ENCODE peak calls at places on chromosomes 7 and 10, in nine cellular contexts. One of them, this sample, is unnamed.

GRCh38 chr10:15725603-15726002 is 5.9 kb upstream of the ITGA8 start:
- DNase-seq in lower lobe of right lung: no peak
- DNase-seq in CD8-positive, alpha-beta T cell: no peak
- DNase-seq in stomach: no peak
- DNase-seq in fibroblast of lung: peak; percentile 48
- DNase-seq in upper lobe of right lung: no peak
- DNase-seq in adrenal gland: peak; percentile 52
- DNase-seq in ascending aorta: no peak
- DNase-seq in psoas muscle: no peak
- DNase-seq in this sample: peak; percentile 28

GRCh38 chr7:151245360-151246160 is 2.9 kb downstream of the SMARCD3 start:
- DNase-seq in CD8-positive, alpha-beta T cell: peak; percentile 40
- DNase-seq in stomach: peak; percentile 49
- DNase-seq in lower lobe of right lung: peak; percentile 59
- DNase-seq in adrenal gland: no peak
- DNase-seq in psoas muscle: peak; percentile 57
- DNase-seq in fibroblast of lung: no peak
- DNase-seq in ascending aorta: no peak
- DNase-seq in upper lobe of right lung: peak; percentile 70
- DNase-seq in this sample: no peak

GRCh38 chr7:124269774-124270173 is 236.9 kb upstream of the TMEM229A start:
- DNase-seq in CD8-positive, alpha-beta T cell: no peak
- DNase-seq in adrenal gland: no peak
- DNase-seq in psoas muscle: no peak
- DNase-seq in upper lobe of right lung: no peak
- DNase-seq in lower lobe of right lung: no peak
- DNase-seq in ascending aorta: no peak
- DNase-seq in fibroblast of lung: no peak
- DNase-seq in stomach: no peak
- DNase-seq in this sample: no peak

GRCh38 chr10:64115471-64115870 is 594.3 kb downstream of the REEP3 start:
- DNase-seq in fibroblast of lung: no peak
- DNase-seq in stomach: no peak
- DNase-seq in psoas muscle: no peak
- DNase-seq in lower lobe of right lung: no peak
- DNase-seq in adrenal gland: no peak
- DNase-seq in CD8-positive, alpha-beta T cell: no peak
- DNase-seq in ascending aorta: no peak
- DNase-seq in upper lobe of right lung: no peak
- DNase-seq in this sample: no peak

GRCh38 chr10:72001026-72001380 is 36.8 kb downstream of the CHST3 start:
- DNase-seq in ascending aorta: no peak
- DNase-seq in lower lobe of right lung: no peak
- DNase-seq in psoas muscle: no peak
- DNase-seq in stomach: peak; percentile 66
- DNase-seq in fibroblast of lung: no peak
- DNase-seq in upper lobe of right lung: no peak
- DNase-seq in adrenal gland: peak; percentile 62
- DNase-seq in CD8-positive, alpha-beta T cell: no peak
- DNase-seq in this sample: no peak

GRCh38 chr7:41584746-41585145 is 118.1 kb downstream of the INHBA start:
- DNase-seq in lower lobe of right lung: no peak
- DNase-seq in CD8-positive, alpha-beta T cell: no peak
- DNase-seq in fibroblast of lung: no peak
- DNase-seq in stomach: no peak
- DNase-seq in adrenal gland: no peak
- DNase-seq in psoas muscle: no peak
- DNase-seq in upper lobe of right lung: no peak
- DNase-seq in ascending aorta: no peak
- DNase-seq in this sample: no peak

GRCh38 chr10:37680243-37680683 is 177.1 kb downstream of the ZNF248 start:
- DNase-seq in adrenal gland: no peak
- DNase-seq in ascending aorta: no peak
- DNase-seq in stomach: no peak
- DNase-seq in fibroblast of lung: no peak
- DNase-seq in upper lobe of right lung: peak; percentile 54
- DNase-seq in psoas muscle: no peak
- DNase-seq in lower lobe of right lung: no peak
- DNase-seq in CD8-positive, alpha-beta T cell: no peak
- DNase-seq in this sample: no peak

GRCh38 chr7:42745357-42746022 is 166.4 kb downstream of the C7orf25 start:
- DNase-seq in adrenal gland: peak; percentile 27
- DNase-seq in stomach: peak; percentile 28
- DNase-seq in psoas muscle: peak; percentile 39
- DNase-seq in ascending aorta: no peak
- DNase-seq in lower lobe of right lung: no peak
- DNase-seq in upper lobe of right lung: no peak
- DNase-seq in CD8-positive, alpha-beta T cell: no peak
- DNase-seq in fibroblast of lung: peak; percentile 10
- DNase-seq in this sample: peak; percentile 28

GRCh38 chr7:116588225-116588624 is 63.4 kb downstream of the CAV1 start:
- DNase-seq in CD8-positive, alpha-beta T cell: no peak
- DNase-seq in lower lobe of right lung: no peak
- DNase-seq in fibroblast of lung: peak; percentile 92
- DNase-seq in psoas muscle: no peak
- DNase-seq in upper lobe of right lung: no peak
- DNase-seq in stomach: no peak
- DNase-seq in ascending aorta: no peak
- DNase-seq in adrenal gland: peak; percentile 8
- DNase-seq in this sample: no peak

GRCh38 chr10:72692897-72693598 is 1.1 kb downstream of the MCU start:
- DNase-seq in fibroblast of lung: peak; percentile 32
- DNase-seq in ascending aorta: no peak
- DNase-seq in CD8-positive, alpha-beta T cell: no peak
- DNase-seq in lower lobe of right lung: no peak
- DNase-seq in stomach: no peak
- DNase-seq in upper lobe of right lung: no peak
- DNase-seq in psoas muscle: no peak
- DNase-seq in adrenal gland: no peak
- DNase-seq in this sample: peak; percentile 61

GRCh38 chr7:78683566-78683965 is 769.9 kb downstream of the MAGI2 start:
- DNase-seq in lower lobe of right lung: no peak
- DNase-seq in ascending aorta: no peak
- DNase-seq in adrenal gland: no peak
- DNase-seq in stomach: no peak
- DNase-seq in fibroblast of lung: no peak
- DNase-seq in CD8-positive, alpha-beta T cell: no peak
- DNase-seq in upper lobe of right lung: no peak
- DNase-seq in psoas muscle: no peak
- DNase-seq in this sample: no peak

GRCh38 chr10:62805139-62806092 is 896 bp downstream of the ADO start:
- DNase-seq in stomach: no peak
- DNase-seq in lower lobe of right lung: peak; percentile 71
- DNase-seq in ascending aorta: no peak
- DNase-seq in adrenal gland: peak; percentile 46
- DNase-seq in upper lobe of right lung: peak; percentile 75
- DNase-seq in psoas muscle: peak; percentile 29
- DNase-seq in fibroblast of lung: peak; percentile 62
- DNase-seq in CD8-positive, alpha-beta T cell: no peak
- DNase-seq in this sample: peak; percentile 58

GRCh38 chr7:495761-496321 is 23.8 kb downstream of the PDGFA start:
- DNase-seq in fibroblast of lung: no peak
- DNase-seq in CD8-positive, alpha-beta T cell: no peak
- DNase-seq in lower lobe of right lung: peak; percentile 41
- DNase-seq in stomach: no peak
- DNase-seq in ascending aorta: no peak
- DNase-seq in upper lobe of right lung: peak; percentile 64
- DNase-seq in adrenal gland: no peak
- DNase-seq in psoas muscle: peak; percentile 9
- DNase-seq in this sample: no peak

GRCh38 chr7:104458875-104459274 is 130.5 kb downstream of the LHFPL3 start:
- DNase-seq in adrenal gland: no peak
- DNase-seq in fibroblast of lung: no peak
- DNase-seq in psoas muscle: no peak
- DNase-seq in lower lobe of right lung: no peak
- DNase-seq in stomach: no peak
- DNase-seq in upper lobe of right lung: no peak
- DNase-seq in CD8-positive, alpha-beta T cell: no peak
- DNase-seq in ascending aorta: no peak
- DNase-seq in this sample: no peak

DNA sequence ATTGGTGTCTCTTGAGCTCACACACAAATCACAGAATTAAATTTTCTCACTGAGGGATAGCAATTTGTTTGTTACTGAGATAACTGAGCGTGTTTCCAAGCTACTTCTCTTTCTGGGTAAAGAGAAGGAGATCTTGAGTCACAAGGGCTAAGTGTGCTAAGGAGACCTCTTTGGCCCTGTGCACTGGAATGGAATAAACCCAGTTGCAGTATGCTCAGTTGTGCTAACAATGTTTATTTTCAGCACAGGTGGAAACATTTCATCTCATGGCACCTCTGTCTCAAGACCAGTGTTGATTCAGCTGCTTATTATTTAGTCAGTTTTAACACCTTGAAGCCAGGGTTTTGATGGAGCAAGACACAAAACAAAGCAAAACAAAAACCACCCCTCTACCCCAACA is 22.5 kb upstream of the UBE2H start:
- DNase-seq in ascending aorta: no peak
- DNase-seq in psoas muscle: no peak
- DNase-seq in lower lobe of right lung: no peak
- DNase-seq in stomach: no peak
- DNase-seq in adrenal gland: no peak
- DNase-seq in fibroblast of lung: no peak
- DNase-seq in CD8-positive, alpha-beta T cell: no peak
- DNase-seq in upper lobe of right lung: no peak
- DNase-seq in this sample: no peak
- H3K4me3 ChIP-seq in ascending aorta: no peak overlapping the region
- H3K4me3 ChIP-seq in psoas muscle: no peak overlapping the region
- H3K4me3 ChIP-seq in lower lobe of right lung: no peak overlapping the region
- H3K4me3 ChIP-seq in stomach: no peak overlapping the region
- H3K4me3 ChIP-seq in adrenal gland: no peak overlapping the region
- H3K4me3 ChIP-seq in fibroblast of lung: no peak overlapping the region
- H3K4me3 ChIP-seq in CD8-positive, alpha-beta T cell: no peak overlapping the region
- H3K4me3 ChIP-seq in upper lobe of right lung: no peak overlapping the region
- H3K4me3 ChIP-seq in this sample: no peak overlapping the region

DNA sequence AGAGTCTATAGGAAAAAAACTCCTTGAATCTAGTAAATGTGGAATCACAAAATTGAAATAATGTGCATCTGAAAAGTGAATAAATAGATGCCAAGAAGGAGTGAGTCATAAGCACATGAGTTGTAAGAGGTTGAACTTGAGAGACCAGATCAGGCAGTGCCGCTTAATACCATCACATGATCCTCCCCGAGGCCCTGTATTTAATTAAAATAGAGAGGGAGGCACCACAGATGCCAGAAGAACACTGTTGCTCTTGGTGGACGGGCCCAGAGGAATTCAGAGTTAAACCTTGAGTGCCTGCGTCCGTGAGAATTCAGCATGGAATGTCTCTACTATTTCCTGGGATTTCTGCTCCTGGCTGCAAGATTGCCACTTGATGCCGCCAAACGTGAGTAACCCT is at the start of gene GPNMB:
- DNase-seq in psoas muscle: peak; percentile 33
- DNase-seq in CD8-positive, alpha-beta T cell: no peak
- DNase-seq in fibroblast of lung: peak; percentile 82
- DNase-seq in upper lobe of right lung: no peak
- DNase-seq in adrenal gland: peak; percentile 21
- DNase-seq in lower lobe of right lung: no peak
- DNase-seq in ascending aorta: peak; percentile 21
- DNase-seq in stomach: no peak
- DNase-seq in this sample: peak; percentile 32
- H3K27ac ChIP-seq in psoas muscle: peak within 1 kb of the TSS; percentile 55
- H3K27ac ChIP-seq in CD8-positive, alpha-beta T cell: no peak within 1 kb of the TSS
- H3K27ac ChIP-seq in fibroblast of lung: peak within 1 kb of the TSS; percentile 17
- H3K27ac ChIP-seq in upper lobe of right lung: peak within 1 kb of the TSS; percentile 71
- H3K27ac ChIP-seq in adrenal gland: peak within 1 kb of the TSS; percentile 72
- H3K27ac ChIP-seq in lower lobe of right lung: peak within 1 kb of the TSS; percentile 74
- H3K27ac ChIP-seq in ascending aorta: peak within 1 kb of the TSS; percentile 90
- H3K27ac ChIP-seq in stomach: peak within 1 kb of the TSS; percentile 69
- H3K27ac ChIP-seq in this sample: peak within 1 kb of the TSS; percentile 36

DNA sequence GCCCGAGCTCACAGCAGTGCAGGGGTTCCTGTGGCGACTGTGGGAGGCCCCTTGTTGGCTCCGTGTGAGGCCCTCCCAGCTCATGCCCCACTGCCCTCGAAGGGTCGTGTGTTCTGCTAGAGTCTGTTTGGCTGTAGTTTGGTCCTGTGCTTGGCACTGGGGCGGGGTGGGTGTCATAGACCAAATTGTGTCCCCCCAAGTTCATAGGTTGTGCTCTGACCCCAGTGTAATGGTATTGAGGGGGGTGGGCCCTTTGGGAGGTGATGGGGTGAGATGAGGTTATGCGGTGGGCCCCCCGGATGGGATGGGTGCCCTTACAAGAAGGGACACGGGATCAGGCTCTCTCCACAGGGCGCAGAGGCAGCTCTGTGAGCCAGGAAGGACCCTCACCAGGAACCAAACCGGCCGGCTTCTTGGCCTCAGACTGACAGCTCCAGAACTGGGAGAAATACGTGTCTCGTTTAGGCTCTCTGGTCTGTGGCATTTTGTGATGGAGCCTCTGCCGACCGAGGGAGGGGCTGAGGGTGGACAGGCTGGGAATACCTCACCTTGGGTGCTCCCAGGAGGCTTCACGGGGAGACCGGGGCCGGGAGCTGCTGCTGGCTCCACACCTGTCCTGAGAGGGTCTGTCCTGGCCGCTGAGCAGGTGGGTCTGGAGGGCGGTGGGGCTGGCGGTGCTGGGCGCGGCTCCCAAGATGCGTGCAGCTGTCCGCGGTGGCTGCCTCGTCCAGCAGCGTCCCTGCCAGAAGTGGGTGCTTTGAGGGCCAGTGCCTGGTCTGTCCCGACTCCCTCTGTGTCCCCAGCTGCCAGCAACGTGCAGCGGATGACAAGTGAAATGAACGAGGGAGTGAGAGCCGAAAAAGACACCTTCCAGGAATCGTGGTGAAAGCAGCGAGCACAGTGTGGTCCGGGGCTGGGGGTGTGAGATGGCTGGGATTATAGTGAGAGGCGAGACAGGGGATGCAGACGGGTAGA is 89.5 kb downstream of the INPP5A start:
- DNase-seq in psoas muscle: no peak
- DNase-seq in adrenal gland: no peak
- DNase-seq in lower lobe of right lung: no peak
- DNase-seq in upper lobe of right lung: peak; percentile 61
- DNase-seq in CD8-positive, alpha-beta T cell: no peak
- DNase-seq in fibroblast of lung: no peak
- DNase-seq in ascending aorta: no peak
- DNase-seq in stomach: no peak
- DNase-seq in this sample: no peak
- H3K4me1 ChIP-seq in psoas muscle: peaks cover 58% of the 10 kb centered on the region
- H3K4me1 ChIP-seq in adrenal gland: peaks cover 28% of the 10 kb centered on the region
- H3K4me1 ChIP-seq in lower lobe of right lung: peaks cover 53% of the 10 kb centered on the region
- H3K4me1 ChIP-seq in upper lobe of right lung: peaks cover 43% of the 10 kb centered on the region
- H3K4me1 ChIP-seq in CD8-positive, alpha-beta T cell: no peaks in the 10 kb centered on the region
- H3K4me1 ChIP-seq in fibroblast of lung: peaks cover 21% of the 10 kb centered on the region
- H3K4me1 ChIP-seq in ascending aorta: peaks cover 14% of the 10 kb centered on the region
- H3K4me1 ChIP-seq in stomach: peaks cover 43% of the 10 kb centered on the region
- H3K4me1 ChIP-seq in this sample: peaks cover 8% of the 10 kb centered on the region

DNA sequence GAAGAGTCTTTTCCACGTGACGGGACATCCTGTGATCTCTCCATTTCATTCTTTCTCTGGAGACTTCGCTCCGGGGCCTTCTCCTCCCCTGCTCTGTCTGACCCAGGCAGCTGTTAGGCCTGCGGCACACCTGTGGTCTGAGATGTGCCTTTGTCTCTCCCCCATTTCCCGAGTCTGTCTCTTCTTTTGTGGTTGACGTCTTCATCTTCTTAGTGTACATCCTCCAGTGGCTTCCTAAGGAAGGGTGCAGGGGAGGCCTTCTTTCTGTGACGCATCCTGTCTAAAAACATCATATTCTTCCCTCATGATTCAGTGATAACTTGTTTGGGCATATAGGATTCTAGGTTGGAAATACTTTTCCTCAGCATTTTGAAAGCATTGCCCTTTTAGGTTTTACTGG is 17.2 kb upstream of the ATP6V0E2 start:
- DNase-seq in CD8-positive, alpha-beta T cell: no peak
- DNase-seq in ascending aorta: no peak
- DNase-seq in fibroblast of lung: no peak
- DNase-seq in lower lobe of right lung: no peak
- DNase-seq in psoas muscle: no peak
- DNase-seq in adrenal gland: no peak
- DNase-seq in upper lobe of right lung: no peak
- DNase-seq in stomach: no peak
- DNase-seq in this sample: no peak
- H3K4me3 ChIP-seq in CD8-positive, alpha-beta T cell: no peak overlapping the region
- H3K4me3 ChIP-seq in ascending aorta: no peak overlapping the region
- H3K4me3 ChIP-seq in fibroblast of lung: no peak overlapping the region
- H3K4me3 ChIP-seq in lower lobe of right lung: no peak overlapping the region
- H3K4me3 ChIP-seq in psoas muscle: no peak overlapping the region
- H3K4me3 ChIP-seq in adrenal gland: no peak overlapping the region
- H3K4me3 ChIP-seq in upper lobe of right lung: no peak overlapping the region
- H3K4me3 ChIP-seq in stomach: no peak overlapping the region
- H3K4me3 ChIP-seq in this sample: no peak overlapping the region

This sample was measured in colonic mucosa.